ENCODE peak calls at places on chromosomes 4 and X, in eight cellular contexts. X is pancreas, Z is left lung, G is stomach, I is AG04449, K is ovary, Q is DND-41, C is hepatocyte. V is an unnamed sample.

GRCh38 chr4:3416270-3416669 is 25.5 kb upstream of the HGFAC start:
- DNase-seq in X (no peak), Z (no peak), G (no peak), I (no peak), K (no peak), Q (no peak), C (no peak), V (no peak)

GRCh38 chr4:74671074-74671698 is 123.1 kb downstream of the BTC start:
- DNase-seq in X (peak), Z (no peak), G (peak), I (no peak), K (no peak), Q (peak), C (peak), V (peak)

GRCh38 chrX:82648062-82648461 is 860.0 kb upstream of the POU3F4 start:
- DNase-seq in X (no peak), Z (no peak), G (no peak), I (no peak), K (no peak), Q (no peak), C (no peak), V (no peak)

GRCh38 chrX:56564182-56564885 is 907 bp downstream of the UBQLN2 start:
- DNase-seq in X (peak), Z (no peak), G (no peak), I (no peak), K (peak), Q (peak), C (peak), V (no peak)

GRCh38 chr4:108135549-108136209 is 33.1 kb downstream of the LEF1 start:
- DNase-seq in X (no peak), Z (no peak), G (no peak), I (no peak), K (no peak), Q (no peak), C (no peak), V (no peak)

GRCh38 chrX:67613366-67613765 is 69.5 kb downstream of the AR start:
- DNase-seq in X (no peak), Z (no peak), G (no peak), I (no peak), K (no peak), Q (no peak), C (no peak), V (no peak)

GRCh38 chrX:15567886-15568616 is 32.7 kb downstream of the ACE2 start:
- DNase-seq in X (no peak), Z (no peak), G (no peak), I (no peak), K (no peak), Q (no peak), C (peak), V (no peak)

GRCh38 chr4:175614880-175615279 is 197.2 kb downstream of the GPM6A start:
- DNase-seq in X (peak), Z (no peak), G (peak), I (no peak), K (no peak), Q (no peak), C (no peak), V (no peak)

GRCh38 chr4:46392421-46392820 is 2.5 kb upstream of the GABRA2 start:
- DNase-seq in X (no peak), Z (no peak), G (no peak), I (no peak), K (no peak), Q (no peak), C (no peak), V (no peak)

GRCh38 chrX:128156204-128156603 is 104.0 kb upstream of the ACTRT1 start:
- DNase-seq in X (no peak), Z (peak), G (no peak), I (no peak), K (no peak), Q (no peak), C (no peak), V (no peak)

GRCh38 chrX:135388841-135389240 is 32.9 kb upstream of the SMIM10L2A start:
- DNase-seq in X (no peak), Z (no peak), G (no peak), I (no peak), K (no peak), Q (no peak), C (no peak), V (no peak)

GRCh38 chr4:8343967-8344331 is 74.4 kb downstream of the HTRA3 start:
- DNase-seq in X (no peak), Z (no peak), G (peak), I (no peak), K (no peak), Q (no peak), C (no peak), V (no peak)

GRCh38 chr4:8427761-8428287 is 12.7 kb downstream of the ACOX3 start:
- DNase-seq in X (peak), Z (no peak), G (no peak), I (no peak), K (no peak), Q (no peak), C (peak), V (peak)

GRCh38 chrX:15849555-15849954 is 5.1 kb downstream of the AP1S2 start:
- DNase-seq in X (no peak), Z (no peak), G (no peak), I (no peak), K (no peak), Q (no peak), C (peak), V (no peak)

GRCh38 chr4:1470816-1471442 is 64.7 kb upstream of the NKX1-1 start:
- DNase-seq in X (no peak), Z (peak), G (no peak), I (no peak), K (no peak), Q (no peak), C (no peak), V (peak)

GRCh38 chrX:22059800-22060199 is 27.7 kb downstream of the PHEX start:
- DNase-seq in X (no peak), Z (no peak), G (no peak), I (no peak), K (no peak), Q (no peak), C (no peak), V (no peak)

GRCh38 chr4:23667659-23668058 is 222.2 kb downstream of the PPARGC1A start:
- DNase-seq in X (no peak), Z (no peak), G (no peak), I (no peak), K (no peak), Q (no peak), C (no peak), V (no peak)

GRCh38 chrX:51975360-51975759 is 81.9 kb downstream of the MAGED1 start:
- DNase-seq in X (no peak), Z (no peak), G (no peak), I (no peak), K (no peak), Q (no peak), C (no peak), V (no peak)

GRCh38 chr4:40662962-40663604 is 33.4 kb upstream of the RBM47 start:
- DNase-seq in X (peak), Z (no peak), G (no peak), I (peak), K (peak), Q (no peak), C (peak), V (no peak)

GRCh38 chr4:68152411-68152810 is 22.7 kb upstream of the TMPRSS11F start:
- DNase-seq in X (no peak), Z (no peak), G (no peak), I (no peak), K (no peak), Q (no peak), C (peak), V (no peak)

GRCh38 chr4:4842476-4843441 is 16.7 kb upstream of the MSX1 start:
- DNase-seq in X (no peak), Z (peak), G (no peak), I (no peak), K (no peak), Q (no peak), C (no peak), V (no peak)

GRCh38 chrX:40736170-40736505 is 796 bp upstream of the MED14 start:
- DNase-seq in X (no peak), Z (no peak), G (no peak), I (no peak), K (no peak), Q (no peak), C (no peak), V (no peak)

GRCh38 chr4:165964591-165964990 is 91.6 kb downstream of the TLL1 start:
- DNase-seq in X (no peak), Z (no peak), G (no peak), I (no peak), K (no peak), Q (no peak), C (no peak), V (no peak)

GRCh38 chr4:25654031-25654970 is 1.4 kb upstream of the SLC34A2 start:
- DNase-seq in X (peak), Z (peak), G (no peak), I (no peak), K (no peak), Q (no peak), C (no peak), V (peak)

GRCh38 chrX:347351-348117 is 28.9 kb upstream of the GTPBP6 start:
- DNase-seq in X (no peak), Z (peak), G (no peak), I (no peak), K (no peak), Q (no peak), C (no peak), V (no peak)

GRCh38 chrX:130869239-130869638 is 33.8 kb downstream of the ENOX2 start:
- DNase-seq in X (no peak), Z (no peak), G (no peak), I (no peak), K (no peak), Q (no peak), C (no peak), V (no peak)

GRCh38 chrX:39852496-39852895 is 245.3 kb downstream of the BCOR start:
- DNase-seq in X (no peak), Z (no peak), G (no peak), I (no peak), K (no peak), Q (no peak), C (no peak), V (no peak)

GRCh38 chr4:144787365-144788263 is 141.7 kb downstream of the HHIP start:
- DNase-seq in X (no peak), Z (no peak), G (no peak), I (no peak), K (no peak), Q (no peak), C (peak), V (no peak)

GRCh38 chrX:11887175-11887574 is 129.1 kb downstream of the MSL3 start:
- DNase-seq in X (no peak), Z (no peak), G (no peak), I (no peak), K (no peak), Q (no peak), C (no peak), V (no peak)

GRCh38 chr4:23312686-23313085 is 577.2 kb downstream of the PPARGC1A start:
- DNase-seq in X (no peak), Z (no peak), G (no peak), I (no peak), K (no peak), Q (no peak), C (no peak), V (no peak)

GRCh38 chr4:187618701-187619278 is 376.8 kb upstream of the ZFP42 start:
- DNase-seq in X (no peak), Z (no peak), G (no peak), I (peak), K (no peak), Q (no peak), C (no peak), V (no peak)

GRCh38 chrX:106392346-106392745 is 219.4 kb upstream of the RADX start:
- DNase-seq in X (no peak), Z (no peak), G (no peak), I (no peak), K (no peak), Q (no peak), C (no peak), V (no peak)

GRCh38 chrX:106401965-106402559 is 209.7 kb upstream of the RADX start:
- DNase-seq in X (no peak), Z (no peak), G (no peak), I (no peak), K (no peak), Q (no peak), C (no peak), V (no peak)

DNA sequence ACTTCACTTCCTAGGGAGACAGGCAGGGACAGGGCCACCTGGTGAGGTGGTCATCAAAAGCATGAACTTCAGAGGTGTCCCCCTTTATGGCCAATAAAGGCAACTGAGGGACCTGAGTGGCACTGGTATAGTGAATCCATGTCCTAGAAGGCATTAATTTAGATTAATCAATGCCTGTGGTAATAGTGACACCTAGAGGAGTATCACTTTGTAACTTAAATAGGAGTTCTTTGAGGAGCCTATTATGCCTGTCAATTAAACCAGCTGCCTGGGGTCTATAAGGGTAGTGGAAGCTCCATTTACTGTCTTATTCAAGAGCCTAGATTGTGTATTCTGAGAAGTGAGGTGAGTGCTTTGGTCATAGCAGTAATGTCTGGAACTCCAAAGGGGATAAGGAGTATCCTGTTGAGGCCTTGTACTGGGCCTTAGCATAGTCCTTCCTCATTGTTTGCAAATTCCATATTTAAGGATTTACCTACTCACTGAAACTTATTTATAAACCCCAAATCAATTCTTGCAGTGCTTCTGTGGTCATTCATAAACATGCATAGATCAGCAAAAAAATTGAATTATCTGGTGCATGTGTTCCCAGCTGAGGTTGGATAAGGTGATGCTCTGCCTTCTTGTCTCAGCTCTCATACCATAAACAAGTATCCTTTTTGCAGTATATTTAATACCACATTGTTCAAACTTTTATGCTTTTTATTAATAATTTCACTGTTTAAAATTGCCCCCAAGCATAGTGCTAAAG is 213.8 kb upstream of the RADX start:
- DNase-seq in X (no peak), Z (no peak), G (no peak), I (no peak), K (no peak), Q (no peak), C (no peak), V (no peak)
- TF ChIP-seq CTCF in X (no peak), Z (no peak), G (no peak), I (no peak), K (peak), Q (no peak), C (peak), V (no peak)

GRCh38 chr4:77327151-77327550 is 170.1 kb downstream of the CCNG2 start:
- DNase-seq in X (no peak), Z (no peak), G (no peak), I (no peak), K (no peak), Q (no peak), C (no peak), V (no peak)
- TF ChIP-seq CTCF in X (no peak), Z (no peak), G (no peak), I (no peak), K (no peak), Q (no peak), C (no peak), V (no peak)

DNA sequence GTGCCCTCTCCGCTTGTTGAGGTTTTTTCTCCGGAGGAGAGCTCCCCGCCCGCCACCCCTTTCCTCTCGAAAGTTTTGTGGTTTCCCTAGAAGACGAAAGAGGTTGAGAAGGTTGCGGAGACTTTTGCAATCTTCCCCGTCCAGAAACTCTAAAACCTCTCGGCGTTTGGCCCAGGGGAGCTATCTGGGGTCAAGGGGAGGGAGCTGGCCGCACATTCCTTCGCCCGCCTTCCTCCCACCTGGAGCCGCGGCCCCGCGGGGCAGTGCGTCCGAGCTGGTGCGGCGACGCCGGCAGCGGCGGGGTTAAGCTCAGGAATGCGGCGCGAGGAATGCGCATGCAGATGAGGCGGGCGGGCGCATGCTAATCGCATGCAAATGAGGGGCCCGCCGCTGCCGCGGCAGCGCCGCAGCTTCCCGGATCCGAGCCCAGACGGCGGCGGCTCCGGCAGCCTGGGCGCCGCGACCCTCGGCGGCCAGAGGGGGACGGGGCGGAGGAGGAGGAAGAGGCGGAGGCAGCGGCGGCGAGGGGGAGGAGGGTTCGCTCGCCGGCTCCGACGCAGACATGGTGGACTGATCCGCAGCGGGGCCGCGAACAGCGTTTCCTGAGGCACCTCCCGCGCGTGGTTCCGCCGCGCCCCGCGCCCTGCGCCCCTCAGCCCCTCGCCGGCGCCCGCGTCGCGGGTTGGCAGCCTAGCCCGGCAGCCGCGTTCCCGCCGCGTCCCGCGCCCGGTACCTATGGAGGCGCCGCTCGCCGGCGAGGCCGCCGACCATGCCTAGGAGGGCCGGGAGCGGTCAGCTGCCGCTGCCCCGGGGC is at the start of gene WWC2:
- DNase-seq in X (peak), Z (peak), G (peak), I (peak), K (peak), Q (no peak), C (peak), V (peak)
- TF ChIP-seq CTCF in X (no peak), Z (no peak), G (peak), I (peak), K (peak), Q (no peak), C (no peak), V (no peak)

DNA sequence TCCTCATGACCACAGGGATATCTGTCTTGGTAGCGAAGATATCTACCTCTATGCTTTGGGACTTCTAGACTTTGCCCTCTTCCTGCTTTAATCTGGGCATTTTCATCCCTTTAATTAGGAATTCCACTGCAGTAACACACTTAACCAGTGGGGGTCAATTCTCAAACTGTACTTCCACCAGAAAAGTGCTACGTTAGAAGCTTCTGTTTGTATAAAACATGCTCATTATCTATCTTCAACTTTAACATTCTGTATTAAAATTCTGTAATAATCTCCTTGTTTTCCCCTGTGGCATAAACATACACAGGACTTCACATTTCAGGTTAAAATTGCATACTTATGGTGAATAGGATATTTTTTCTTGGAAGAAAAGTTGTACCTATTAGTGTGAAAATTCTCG is 105.6 kb downstream of the AMMECR1 start:
- DNase-seq in X (no peak), Z (no peak), G (no peak), I (no peak), K (no peak), Q (no peak), C (no peak), V (no peak)
- TF ChIP-seq CTCF in X (no peak), Z (no peak), G (no peak), I (no peak), K (no peak), Q (no peak), C (no peak), V (no peak)